ENCODE peak calls at places on chromosomes 3 and 15, in four cellular contexts. C is vagina; X is Jurkat, Clone E6-1; B is nephron progenitor cell. T is an unnamed sample.

GRCh38 chr15:92580933-92581445 is 74.6 kb downstream of the FAM174B start:
- DNase-seq in C (no peak), B (no peak), X (no peak), T (no peak)

GRCh38 chr3:50673937-50674336 is 790 bp upstream of the DOCK3 start:
- DNase-seq in B (no peak), X (no peak), C (no peak), T (no peak)

GRCh38 chr3:47324278-47324865 is 41.6 kb downstream of the KLHL18 start:
- DNase-seq in X (peak), C (peak), B (peak), T (peak)

GRCh38 chr3:21893250-21893649 is 142.2 kb upstream of the ZNF385D start:
- DNase-seq in C (no peak), B (no peak), X (no peak), T (no peak)

GRCh38 chr15:62920569-62921502 is 121.7 kb upstream of the TPM1 start:
- DNase-seq in B (no peak), C (no peak), X (no peak), T (no peak)

GRCh38 chr15:66846811-66847210 is 144.8 kb downstream of the SMAD6 start:
- DNase-seq in C (no peak), X (no peak), B (no peak), T (no peak)

GRCh38 chr3:64988188-64988587 is 300.4 kb upstream of the ADAMTS9 start:
- DNase-seq in X (no peak), B (no peak), C (no peak), T (no peak)

GRCh38 chr3:27278391-27279055 is 90.7 kb downstream of the NEK10 start:
- DNase-seq in B (no peak), X (no peak), C (no peak), T (no peak)

GRCh38 chr3:100093826-100094225 is 20.5 kb downstream of the FILIP1L start:
- DNase-seq in C (no peak), B (no peak), X (no peak), T (no peak)

GRCh38 chr3:123739754-123740153 is 144.4 kb downstream of the MYLK start:
- DNase-seq in C (no peak), B (no peak), X (no peak), T (no peak)

GRCh38 chr3:196055683-196056270 is 26.1 kb downstream of the TFRC start:
- DNase-seq in C (no peak), B (no peak), X (no peak), T (no peak)

GRCh38 chr3:142987080-142987700 is 14.2 kb upstream of the U2SURP start:
- DNase-seq in X (peak), C (no peak), B (no peak), T (no peak)

GRCh38 chr3:56858331-56858730 is 56.6 kb upstream of the ARHGEF3 start:
- DNase-seq in X (peak), C (no peak), B (no peak), T (peak)

GRCh38 chr15:87219650-87220615 is 1036.6 kb downstream of the NTRK3 start:
- DNase-seq in C (no peak), B (no peak), X (peak), T (peak)

GRCh38 chr3:113626513-113627371 is 69.7 kb downstream of the USF3 start:
- DNase-seq in B (peak), C (no peak), X (no peak), T (peak)

GRCh38 chr3:58271901-58272501 is 34.0 kb upstream of the RPP14 start:
- DNase-seq in B (no peak), X (no peak), C (no peak), T (no peak)

GRCh38 chr3:54003136-54003535 is 111.5 kb upstream of the SELENOK start:
- DNase-seq in X (no peak), B (no peak), C (no peak), T (no peak)

GRCh38 chr3:109278546-109278945 is 37.8 kb downstream of the DPPA2 start:
- DNase-seq in B (no peak), X (no peak), C (no peak), T (no peak)

GRCh38 chr3:12921736-12922135 is 80.4 kb upstream of the RPL32 start:
- DNase-seq in C (no peak), B (no peak), X (no peak), T (no peak)

GRCh38 chr3:108474581-108474980 is 35.8 kb downstream of the MYH15 start:
- DNase-seq in X (no peak), B (no peak), C (no peak), T (no peak)

GRCh38 chr15:50837256-50837770 is 71.2 kb upstream of the AP4E1 start:
- DNase-seq in X (no peak), C (no peak), B (no peak), T (no peak)

GRCh38 chr3:10627884-10628572 is 122.6 kb upstream of the ATP2B2 start:
- DNase-seq in X (no peak), C (no peak), B (no peak), T (no peak)

GRCh38 chr15:48710952-48711495 is 65.5 kb upstream of the FBN1 start:
- DNase-seq in B (no peak), X (no peak), C (no peak), T (no peak)

GRCh38 chr15:91915576-91915975 is 62.1 kb downstream of the SLCO3A1 start:
- DNase-seq in X (peak), B (no peak), C (no peak), T (no peak)

GRCh38 chr3:20054549-20054987 is 14.3 kb downstream of the KAT2B start:
- DNase-seq in C (no peak), B (no peak), X (peak), T (peak)

GRCh38 chr3:192857148-192857735 is 60.4 kb downstream of the MB21D2 start:
- DNase-seq in X (no peak), B (no peak), C (no peak), T (no peak)

GRCh38 chr3:129701161-129701560 is 94.7 kb upstream of the PLXND1 start:
- DNase-seq in B (no peak), C (no peak), X (no peak), T (no peak)

GRCh38 chr15:35067501-35068347 is 17.4 kb downstream of the NANOGP8 start:
- DNase-seq in X (no peak), B (no peak), C (no peak), T (no peak)

GRCh38 chr3:147816770-147817169 is 407.6 kb downstream of the ZIC1 start:
- DNase-seq in B (no peak), C (no peak), X (no peak), T (no peak)

GRCh38 chr3:42602961-42603360 is 2.5 kb downstream of the NKTR start:
- DNase-seq in B (no peak), C (no peak), X (no peak), T (no peak)

GRCh38 chr15:92924216-92924615 is 24.1 kb downstream of the CHD2 start:
- DNase-seq in X (no peak), B (no peak), C (no peak), T (no peak)

GRCh38 chr15:101055411-101055810 is 136.3 kb downstream of the LRRK1 start:
- DNase-seq in C (peak), X (no peak), B (no peak), T (no peak)

GRCh38 chr15:43518073-43518761 is 809 bp downstream of the MAP1A start:
- DNase-seq in X (peak), C (peak), B (peak), T (peak)